ENCODE peak calls at places on chromosomes 7 and 10, in ten cellular contexts. F, E, D, U, W, P, C, X, I and R are unnamed samples.

GRCh38 chr10:103748020-103748419 is 107.4 kb downstream of the SH3PXD2A start:
- DNase-seq in C (no peak), X (no peak), P (no peak), W (peak; percentile 87), I (no peak), U (no peak), D (no peak), F (no peak), E (no peak), R (no peak)

GRCh38 chr7:31113660-31114059 is 61.6 kb downstream of the ADCYAP1R1 start:
- DNase-seq in E (no peak), F (no peak), U (no peak), W (no peak), D (no peak), I (no peak), X (no peak), P (no peak), C (no peak), R (no peak)

GRCh38 chr7:29914180-29914579 is 75.4 kb downstream of the SCRN1 start:
- DNase-seq in X (no peak), I (no peak), E (no peak), F (no peak), W (no peak), P (no peak), U (no peak), D (no peak), C (no peak), R (no peak)

GRCh38 chr7:44110724-44111635 is 6.8 kb downstream of the AEBP1 start:
- DNase-seq in F (no peak), E (no peak), P (no peak), W (no peak), X (no peak), I (no peak), C (no peak), U (no peak), D (no peak), R (no peak)

GRCh38 chr10:133559216-133559615 is 6.2 kb downstream of the SYCE1 start:
- DNase-seq in I (no peak), P (no peak), W (no peak), U (no peak), E (no peak), F (no peak), D (no peak), C (no peak), X (no peak), R (no peak)

GRCh38 chr10:117541909-117542705 is 439 bp upstream of the EMX2 start:
- DNase-seq in W (peak; percentile 50), E (no peak), P (peak; percentile 92), X (peak; percentile 23), U (no peak), C (no peak), F (peak; percentile 50), D (no peak), I (peak; percentile 2), R (peak; percentile 91)

GRCh38 chr7:78226059-78226658 is 427.6 kb downstream of the PHTF2 start:
- DNase-seq in D (peak; percentile 8), I (peak; percentile 45), F (peak; percentile 60), P (no peak), X (no peak), U (no peak), W (peak; percentile 53), E (no peak), C (peak; percentile 18), R (no peak)

GRCh38 chr10:99506416-99506815 is 26.3 kb upstream of the NKX2-3 start:
- DNase-seq in W (no peak), D (no peak), E (no peak), X (no peak), F (no peak), I (no peak), C (no peak), P (no peak), U (no peak), R (no peak)

GRCh38 chr10:25209618-25210017 is 34.8 kb downstream of the GPR158 start:
- DNase-seq in W (no peak), F (no peak), E (no peak), U (no peak), I (no peak), C (no peak), P (no peak), X (no peak), D (no peak), R (no peak)

DNA sequence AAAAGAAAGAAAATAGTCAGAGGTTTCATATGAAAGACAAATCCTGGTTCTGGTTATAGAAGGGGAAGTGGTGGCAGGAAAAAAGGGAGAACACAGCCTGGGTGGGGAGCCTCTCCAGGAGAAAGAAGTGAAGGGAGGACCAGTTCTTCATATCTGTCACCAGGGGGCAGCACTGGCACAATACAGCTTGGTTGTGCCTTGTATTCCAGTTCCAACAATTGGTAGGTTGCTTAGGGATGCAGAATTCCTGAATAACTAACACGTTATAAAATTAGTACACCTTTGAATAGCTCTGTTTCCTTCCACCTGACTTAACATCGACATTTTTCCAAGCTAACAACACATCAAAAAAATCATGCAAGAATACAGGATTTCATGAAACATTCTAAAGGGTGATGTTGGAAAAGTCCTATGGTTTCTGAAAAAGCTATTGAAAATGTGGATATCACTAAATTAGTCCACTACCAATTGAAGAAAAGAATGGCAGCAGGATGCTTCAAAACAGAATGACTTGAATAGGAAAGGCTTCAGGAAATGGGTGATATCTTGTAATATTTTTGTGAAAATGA is 52.9 kb downstream of the CYP26A1 start:
- DNase-seq in I (no peak), D (no peak), E (no peak), P (no peak), C (no peak), W (no peak), X (no peak), U (no peak), F (peak; percentile 9), R (no peak)
- TF ChIP-seq CTCF in I (peak; percentile 21), D (peak; percentile 63), E (no peak), P (peak; percentile 15), C (no peak), W (peak; percentile 52), X (peak; percentile 24), U (peak; percentile 23), F (peak; percentile 39), R (peak; percentile 5)

DNA sequence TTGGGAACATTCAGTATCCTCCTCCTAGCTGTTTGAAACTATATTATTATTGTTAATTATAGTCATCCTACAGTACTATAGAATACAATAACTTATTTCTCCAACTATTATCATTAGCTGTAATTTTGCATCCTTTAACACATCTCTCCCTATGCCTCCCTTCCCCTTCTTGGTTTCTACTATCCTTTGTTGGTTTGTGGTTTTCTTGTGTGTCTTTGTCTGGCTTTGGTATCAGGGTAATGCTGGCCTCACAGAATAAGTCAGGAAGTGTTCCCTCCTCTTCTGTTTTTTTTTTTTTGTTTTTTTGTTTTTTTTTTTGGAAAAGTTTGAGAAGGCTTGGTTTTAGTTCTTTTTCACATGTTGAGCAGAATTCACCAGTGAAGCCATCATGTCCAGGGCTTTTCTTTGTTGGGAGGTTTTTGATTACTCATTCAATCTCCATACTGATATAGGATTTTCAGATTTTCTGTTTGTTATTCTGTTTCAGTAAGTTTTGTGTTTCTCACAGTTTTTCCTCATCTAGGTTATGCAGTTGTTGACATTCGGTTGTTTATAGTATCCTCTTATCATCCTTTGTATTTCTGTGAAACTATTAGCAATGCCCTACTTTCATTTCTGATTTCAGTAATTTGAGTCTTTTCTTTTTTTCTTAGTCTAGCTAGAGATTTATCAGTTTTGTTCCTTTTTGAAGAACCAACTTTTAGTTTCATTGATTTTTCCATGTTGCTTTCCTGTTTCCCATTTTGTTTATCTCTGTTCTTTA is 21.6 kb downstream of the C1GALT1 start:
- DNase-seq in E (no peak), P (no peak), F (no peak), U (no peak), D (no peak), W (no peak), C (no peak), I (no peak), X (no peak), R (no peak)
- H3K4me3 ChIP-seq in E (no peak overlapping the region), P (no peak overlapping the region), F (no peak overlapping the region), U (no peak overlapping the region), D (no peak overlapping the region), W (no peak overlapping the region), C (no peak overlapping the region), I (no peak overlapping the region), X (no peak overlapping the region), R (no peak overlapping the region)

GRCh38 chr7:45872116-45873034 is 507 bp downstream of the CCDC201 start:
- DNase-seq in X (no peak), U (no peak), I (no peak), F (peak; percentile 28), W (peak; percentile 35), D (no peak), C (no peak), P (no peak), E (no peak), R (no peak)
- TF ChIP-seq CTCF in X (peak; percentile 64), U (no peak), I (peak; percentile 43), F (peak; percentile 71), W (peak; percentile 64), D (peak; percentile 83), C (peak; percentile 19), P (peak; percentile 58), E (no peak), R (peak; percentile 53)

GRCh38 chr7:147607151-147607800 is 983.3 kb upstream of the C7orf33 start:
- DNase-seq in X (no peak), U (no peak), E (no peak), C (no peak), P (no peak), W (no peak), D (no peak), F (no peak), I (no peak), R (no peak)
- H3K4me3 ChIP-seq in X (no peak overlapping the region), U (no peak overlapping the region), E (no peak overlapping the region), C (no peak overlapping the region), P (no peak overlapping the region), W (no peak overlapping the region), D (no peak overlapping the region), F (no peak overlapping the region), I (no peak overlapping the region), R (no peak overlapping the region)